ENCODE peak calls at places on chromosomes 16 and 17, in ten cellular contexts. U, X, F, L, R, J, C, N, H and E are unnamed samples. For H3K9me3, the result is how much of the 10 kb centered on the place peaks cover.

GRCh38 chr17:72393553-72393952 is 272.7 kb downstream of the SOX9 start:
- DNase-seq in U (peak), X (no peak), F (no peak), L (no peak), R (no peak), J (peak), C (no peak), N (no peak), H (no peak), E (no peak)

GRCh38 chr17:73191443-73192218 is 1.2 kb upstream of the COG1 start:
- DNase-seq in U (no peak), X (peak), F (peak), L (peak), R (no peak), J (peak), C (peak), N (peak), H (peak), E (peak)

GRCh38 chr17:19457830-19458271 is 46.8 kb downstream of the RNF112 start:
- DNase-seq in U (no peak), X (no peak), F (no peak), L (no peak), R (no peak), J (no peak), C (no peak), N (no peak), H (no peak), E (no peak)

GRCh38 chr16:47156816-47157215 is 13.1 kb upstream of the NETO2 start:
- DNase-seq in U (no peak), X (no peak), F (no peak), L (no peak), R (no peak), J (no peak), C (no peak), N (no peak), H (no peak), E (no peak)

GRCh38 chr17:7930841-7931631 is 710 bp downstream of the TRAPPC1 start:
- DNase-seq in U (no peak), X (no peak), F (no peak), L (no peak), R (no peak), J (no peak), C (no peak), N (no peak), H (no peak), E (no peak)

GRCh38 chr17:39271546-39271945 is 45.8 kb upstream of the STAC2 start:
- DNase-seq in U (no peak), X (no peak), F (no peak), L (no peak), R (no peak), J (no peak), C (no peak), N (no peak), H (no peak), E (no peak)

GRCh38 chr17:77728022-77728671 is 230.4 kb upstream of the TNRC6C start:
- DNase-seq in U (no peak), X (no peak), F (peak), L (no peak), R (no peak), J (no peak), C (peak), N (peak), H (no peak), E (no peak)

GRCh38 chr16:22721497-22722100 is 92.4 kb upstream of the HS3ST2 start:
- DNase-seq in U (no peak), X (no peak), F (no peak), L (no peak), R (no peak), J (no peak), C (no peak), N (no peak), H (no peak), E (no peak)

GRCh38 chr17:14737984-14738651 is 437.2 kb downstream of the HS3ST3B1 start:
- DNase-seq in U (peak), X (peak), F (peak), L (no peak), R (peak), J (peak), C (peak), N (peak), H (peak), E (no peak)

GRCh38 chr17:39045948-39046679 is 78.9 kb upstream of the FBXO47 start:
- DNase-seq in U (no peak), X (no peak), F (no peak), L (no peak), R (no peak), J (no peak), C (no peak), N (no peak), H (no peak), E (no peak)

GRCh38 chr17:29867643-29868181 is 62.3 kb downstream of the SSH2 start:
- DNase-seq in U (no peak), X (no peak), F (no peak), L (no peak), R (no peak), J (no peak), C (no peak), N (no peak), H (no peak), E (no peak)

GRCh38 chr17:3497101-3497500 is 21.3 kb downstream of the ASPA start:
- DNase-seq in U (no peak), X (no peak), F (no peak), L (no peak), R (no peak), J (no peak), C (no peak), N (no peak), H (no peak), E (no peak)

GRCh38 chr17:30236807-30237206 is 1.3 kb upstream of the SLC6A4 start:
- DNase-seq in U (no peak), X (no peak), F (no peak), L (no peak), R (peak), J (peak), C (peak), N (peak), H (peak), E (no peak)

GRCh38 chr17:49822829-49823228 is 25.0 kb downstream of the TAC4 start:
- DNase-seq in U (no peak), X (no peak), F (no peak), L (no peak), R (no peak), J (no peak), C (no peak), N (peak), H (no peak), E (no peak)

GRCh38 chr17:60390881-60391418 is 983 bp downstream of the USP32 start:
- DNase-seq in U (no peak), X (no peak), F (peak), L (peak), R (peak), J (peak), C (no peak), N (peak), H (peak), E (peak)

GRCh38 chr16:82699711-82700495 is 73.1 kb downstream of the CDH13 start:
- DNase-seq in U (no peak), X (peak), F (no peak), L (no peak), R (no peak), J (peak), C (no peak), N (no peak), H (no peak), E (no peak)

GRCh38 chr16:89113661-89114060 is 20.0 kb downstream of the ACSF3 start:
- DNase-seq in U (no peak), X (no peak), F (peak), L (no peak), R (peak), J (no peak), C (no peak), N (no peak), H (no peak), E (no peak)

GRCh38 chr17:50151937-50152547 is 1.6 kb upstream of the PPP1R9B start:
- DNase-seq in U (peak), X (peak), F (peak), L (no peak), R (peak), J (peak), C (peak), N (peak), H (peak), E (no peak)

GRCh38 chr17:3845361-3845753 is 689 bp downstream of the NCBP3 start:
- DNase-seq in U (no peak), X (no peak), F (peak), L (peak), R (no peak), J (no peak), C (no peak), N (no peak), H (no peak), E (no peak)

GRCh38 chr17:64580384-64581307 is 73.9 kb downstream of the CEP95 start:
- DNase-seq in U (no peak), X (no peak), F (no peak), L (no peak), R (no peak), J (peak), C (no peak), N (no peak), H (no peak), E (no peak)

GRCh38 chr17:81843713-81844326 is 9.0 kb upstream of the PPP1R27 start:
- DNase-seq in U (no peak), X (no peak), F (no peak), L (no peak), R (no peak), J (no peak), C (no peak), N (no peak), H (no peak), E (no peak)

GRCh38 chr16:22375117-22375962 is 921 bp upstream of the CDR2 start:
- DNase-seq in U (no peak), X (no peak), F (no peak), L (no peak), R (no peak), J (no peak), C (no peak), N (no peak), H (no peak), E (no peak)

GRCh38 chr17:39281806-39282205 is 56.1 kb upstream of the STAC2 start:
- DNase-seq in U (no peak), X (no peak), F (no peak), L (no peak), R (no peak), J (peak), C (no peak), N (no peak), H (no peak), E (no peak)

GRCh38 chr17:63491413-63491812 is 14.6 kb downstream of the ACE start:
- DNase-seq in U (no peak), X (no peak), F (no peak), L (no peak), R (no peak), J (no peak), C (no peak), N (no peak), H (no peak), E (no peak)

GRCh38 chr17:72296456-72296855 is 175.6 kb downstream of the SOX9 start:
- DNase-seq in U (no peak), X (no peak), F (no peak), L (no peak), R (no peak), J (no peak), C (no peak), N (no peak), H (no peak), E (no peak)

GRCh38 chr17:75970011-75970523 is 8.9 kb downstream of the ACOX1 start:
- DNase-seq in U (no peak), X (no peak), F (no peak), L (no peak), R (no peak), J (no peak), C (no peak), N (no peak), H (no peak), E (no peak)

GRCh38 chr17:71217769-71218168 is 903.1 kb upstream of the SOX9 start:
- DNase-seq in U (no peak), X (no peak), F (no peak), L (no peak), R (no peak), J (peak), C (no peak), N (no peak), H (no peak), E (no peak)

GRCh38 chr16:66366433-66367299 is at the start of gene CDH5:
- DNase-seq in U (no peak), X (peak), F (no peak), L (no peak), R (peak), J (peak), C (peak), N (peak), H (no peak), E (no peak)

DNA sequence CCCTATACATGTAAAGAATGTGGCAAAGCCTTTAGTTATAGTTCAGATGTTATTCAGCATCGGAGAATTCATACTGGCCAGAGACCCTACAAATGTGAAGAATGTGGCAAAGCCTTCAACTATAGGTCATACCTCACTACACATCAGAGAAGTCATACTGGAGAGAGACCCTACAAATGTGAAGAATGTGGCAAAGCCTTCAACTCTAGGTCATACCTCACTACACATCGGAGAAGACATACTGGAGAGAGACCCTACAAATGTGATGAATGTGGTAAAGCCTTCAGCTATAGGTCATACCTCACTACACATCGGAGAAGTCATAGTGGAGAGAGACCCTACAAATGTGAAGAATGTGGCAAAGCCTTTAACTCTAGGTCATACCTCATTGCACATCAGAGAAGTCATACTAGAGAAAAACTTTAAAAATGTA is 42.5 kb downstream of the ZNF267 start:
- DNase-seq in U (no peak), X (no peak), F (no peak), L (no peak), R (no peak), J (no peak), C (no peak), N (no peak), H (no peak), E (no peak)
- H3K9me3 ChIP-seq in U (half or more), X (under half), F (under half), L (half or more), R (half or more), J (half or more), C (half or more), N (half or more), H (half or more), E (half or more)

GRCh38 chr16:87692756-87693155 is 73.0 kb downstream of the KLHDC4 start:
- DNase-seq in U (no peak), X (no peak), F (no peak), L (no peak), R (no peak), J (no peak), C (no peak), N (no peak), H (no peak), E (no peak)
- H3K9me3 ChIP-seq in U (under half), X (under half), F (under half), L (under half), R (under half), J (under half), C (under half), N (under half), H (under half), E (under half)

GRCh38 chr16:27386674-27387073 is 15.3 kb upstream of the IL21R start:
- DNase-seq in U (no peak), X (no peak), F (no peak), L (no peak), R (no peak), J (no peak), C (no peak), N (no peak), H (no peak), E (no peak)
- H3K9me3 ChIP-seq in U (under half), X (under half), F (under half), L (under half), R (under half), J (under half), C (under half), N (under half), H (under half), E (under half)

GRCh38 chr16:31780342-31780741 is 93.3 kb upstream of the ZNF267 start:
- DNase-seq in U (no peak), X (no peak), F (no peak), L (no peak), R (no peak), J (no peak), C (no peak), N (no peak), H (no peak), E (no peak)
- H3K9me3 ChIP-seq in U (under half), X (under half), F (under half), L (under half), R (half or more), J (under half), C (half or more), N (half or more), H (half or more), E (half or more)

GRCh38 chr16:84014570-84015327 is 27.8 kb downstream of the SLC38A8 start:
- DNase-seq in U (no peak), X (no peak), F (no peak), L (no peak), R (no peak), J (no peak), C (no peak), N (no peak), H (no peak), E (no peak)

GRCh38 chr16:84013787-84014569 is 28.6 kb downstream of the SLC38A8 start:
- DNase-seq in U (peak), X (no peak), F (no peak), L (no peak), R (peak), J (no peak), C (no peak), N (no peak), H (peak), E (peak)

GRCh38 chr16:84015399-84015798 is 27.2 kb downstream of the SLC38A8 start:
- DNase-seq in U (no peak), X (no peak), F (no peak), L (no peak), R (no peak), J (no peak), C (no peak), N (no peak), H (no peak), E (no peak)

GRCh38 chr16:84018710-84019109 is 23.9 kb downstream of the SLC38A8 start:
- DNase-seq in U (no peak), X (no peak), F (no peak), L (no peak), R (no peak), J (no peak), C (no peak), N (no peak), H (no peak), E (no peak)

GRCh38 chr16:84016477-84016876 is 26.1 kb downstream of the SLC38A8 start:
- DNase-seq in U (no peak), X (no peak), F (no peak), L (no peak), R (no peak), J (no peak), C (no peak), N (no peak), H (no peak), E (no peak)
- H3K9me3 ChIP-seq in U (under half), X (under half), F (under half), L (under half), R (under half), J (under half), C (under half), N (under half), H (under half), E (under half)

GRCh38 chr17:22253007-22253406 is 560.7 kb downstream of the KCNJ18 start:
- DNase-seq in U (no peak), X (no peak), F (no peak), L (no peak), R (no peak), J (no peak), C (no peak), N (no peak), H (no peak), E (no peak)
- H3K9me3 ChIP-seq in U (under half), X (under half), F (under half), L (under half), R (under half), J (under half), C (under half), N (under half), H (under half), E (under half)